ENCODE peak calls at places on chromosomes 11 and 22, in four cellular contexts. V is K562, Z is SK-N-SH, K is H1. I is an unnamed sample.
A peak's percentile ranks its signal among the peaks of the same experiment; 100 is the strongest.

GRCh38 chr11:6219359-6219758 is 14.0 kb downstream of the C11orf42 start:
- DNase-seq in K (no peak), V (no peak), Z (no peak), I (no peak)

GRCh38 chr11:104637652-104638170 is 260.5 kb downstream of the CASP12 start:
- DNase-seq in K (no peak), V (no peak), Z (no peak), I (no peak)

GRCh38 chr11:96827164-96827563 is 437.4 kb downstream of the JRKL start:
- DNase-seq in Z (peak; percentile 1), V (no peak), K (no peak), I (no peak)

GRCh38 chr11:55994525-55994924 is at the start of gene OR5F1:
- DNase-seq in Z (no peak), K (no peak), V (no peak), I (no peak)

GRCh38 chr11:22162754-22163153 is 30.1 kb upstream of the ANO5 start:
- DNase-seq in V (no peak), K (no peak), Z (no peak), I (no peak)

GRCh38 chr11:111454561-111455192 is 57.5 kb downstream of the BTG4 start:
- DNase-seq in K (peak; percentile 88), V (peak; percentile 78), Z (peak; percentile 78), I (peak; percentile 81)

GRCh38 chr11:47280099-47280498 is 10.2 kb downstream of the MADD start:
- DNase-seq in V (no peak), Z (no peak), K (no peak), I (no peak)

GRCh38 chr22:37569009-37569920 is 9.0 kb downstream of the CDC42EP1 start:
- DNase-seq in V (no peak), Z (no peak), K (no peak), I (no peak)

GRCh38 chr11:130705670-130706421 is 210.4 kb downstream of the SNX19 start:
- DNase-seq in V (no peak), K (no peak), Z (no peak), I (no peak)

GRCh38 chr11:2930705-2931415 is 1.6 kb upstream of the PHLDA2 start:
- DNase-seq in K (peak; percentile 97), V (peak; percentile 70), Z (peak; percentile 84), I (peak; percentile 95)

GRCh38 chr22:27620367-27621154 is 181.0 kb downstream of the MN1 start:
- DNase-seq in Z (peak; percentile 77), V (no peak), K (no peak), I (no peak)

GRCh38 chr11:130427581-130428211 is 713 bp downstream of the ADAMTS8 start:
- DNase-seq in V (no peak), K (peak; percentile 80), Z (peak; percentile 56), I (peak; percentile 60)

GRCh38 chr11:79414644-79415317 is 26.0 kb downstream of the TENM4 start:
- DNase-seq in Z (no peak), V (no peak), K (no peak), I (no peak)

GRCh38 chr11:65918211-65919150 is at the start of gene C11orf68:
- DNase-seq in V (no peak), Z (no peak), K (peak; percentile 55), I (peak; percentile 32)

DNA sequence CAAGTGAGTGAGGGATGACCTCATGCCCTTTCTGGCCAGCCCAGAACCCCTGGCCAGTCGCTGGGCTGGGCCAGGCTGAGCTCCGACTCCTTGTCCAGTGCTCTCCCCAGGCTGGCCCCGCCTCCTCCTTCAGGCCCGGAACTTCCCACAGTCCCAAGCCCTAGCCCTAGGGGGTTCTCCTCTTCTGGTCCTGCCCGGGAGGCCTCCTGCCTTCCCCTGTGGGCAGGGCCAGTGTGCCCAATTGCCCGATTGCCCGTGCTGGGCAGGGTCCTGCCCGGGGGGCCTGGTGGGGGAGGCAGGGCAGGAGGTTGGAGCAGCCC is 4.2 kb downstream of the TCIRG1 start:
- DNase-seq in K (no peak), V (peak; percentile 44), Z (peak; percentile 43), I (no peak)
- TF ChIP-seq TEAD4 in K (no peak), V (no peak), Z (no peak), I (no peak)

DNA sequence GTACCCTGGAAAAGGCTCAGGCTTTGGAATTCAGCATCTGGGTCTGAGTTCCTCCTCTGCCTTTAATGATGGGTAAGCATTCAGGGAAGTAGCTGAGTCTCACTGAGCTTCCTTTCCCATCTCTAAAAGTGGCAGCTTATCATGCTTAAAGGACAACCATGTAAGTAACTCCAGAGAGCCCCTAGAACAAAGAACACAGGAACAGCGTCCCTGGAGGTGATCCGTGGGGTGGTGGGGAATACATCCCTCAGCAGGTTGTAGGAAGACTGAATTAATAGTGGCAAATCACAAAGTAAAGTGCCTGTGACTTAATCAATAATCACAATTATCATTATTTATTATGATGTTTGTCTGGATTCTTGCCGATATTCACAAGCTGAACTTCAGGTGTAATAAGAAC is 114.7 kb upstream of the ISX start:
- DNase-seq in K (no peak), Z (no peak), V (no peak), I (no peak)
- TF ChIP-seq TEAD4 in K (no peak), Z (no peak), V (no peak), I (no peak)

GRCh38 chr11:72829884-72830533 is 15.8 kb downstream of the ATG16L2 start:
- DNase-seq in Z (no peak), V (no peak), K (no peak), I (no peak)

GRCh38 chr11:72833083-72833733 is 19.0 kb downstream of the ATG16L2 start:
- DNase-seq in V (no peak), K (no peak), Z (no peak), I (no peak)

GRCh38 chr11:72832301-72833082 is 18.3 kb downstream of the ATG16L2 start:
- DNase-seq in V (no peak), Z (no peak), K (no peak), I (no peak)

GRCh38 chr11:72833792-72834501 is 19.7 kb downstream of the ATG16L2 start:
- DNase-seq in V (no peak), K (no peak), Z (no peak), I (no peak)

GRCh38 chr11:72831521-72832300 is 17.5 kb downstream of the ATG16L2 start:
- DNase-seq in Z (peak; percentile 88), K (peak; percentile 90), V (peak; percentile 77), I (peak; percentile 90)
- TF ChIP-seq TEAD4 in Z (no peak), K (no peak), V (no peak), I (no peak)

GRCh38 chr22:39528681-39529486 is 3.7 kb downstream of the RPS19BP1 start:
- DNase-seq in Z (peak; percentile 77), K (peak; percentile 92), V (peak; percentile 77), I (peak; percentile 94)
- TF ChIP-seq TEAD4 in Z (no peak), K (peak; percentile 88), V (peak; percentile 57), I (no peak)

DNA sequence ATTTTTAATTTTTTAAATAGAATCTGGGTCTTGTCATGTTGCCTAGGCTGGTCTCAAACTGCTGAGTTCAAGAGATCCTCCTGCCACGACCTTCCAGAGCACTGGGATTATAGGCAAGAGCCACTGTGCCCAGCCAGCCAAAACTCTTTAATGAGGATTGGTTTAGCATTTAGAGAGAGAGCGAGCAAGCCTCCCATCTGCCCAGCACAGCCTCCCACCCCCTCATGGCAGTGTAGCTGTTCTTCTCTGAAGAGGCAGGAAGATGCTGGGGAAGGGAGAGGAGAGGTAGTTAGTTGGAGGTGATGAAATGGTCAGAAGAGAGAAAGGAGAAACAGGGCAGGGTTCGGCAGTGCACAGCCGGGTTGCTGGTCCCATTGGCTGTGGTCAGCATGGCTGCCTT is 105.7 kb downstream of the SCN3B start:
- DNase-seq in V (no peak), K (no peak), Z (no peak), I (no peak)
- TF ChIP-seq TEAD4 in V (no peak), K (no peak), Z (no peak), I (no peak)

GRCh38 chr11:117633186-117633585 is 163.8 kb downstream of the DSCAML1 start:
- DNase-seq in K (no peak), V (no peak), Z (no peak), I (no peak)

GRCh38 chr11:117634756-117635593 is 162.0 kb downstream of the DSCAML1 start:
- DNase-seq in Z (no peak), K (no peak), V (no peak), I (no peak)

GRCh38 chr11:117631336-117632090 is 165.5 kb downstream of the DSCAML1 start:
- DNase-seq in V (no peak), Z (no peak), K (no peak), I (no peak)

GRCh38 chr11:117629891-117630538 is 167.0 kb downstream of the DSCAML1 start:
- DNase-seq in K (no peak), V (no peak), Z (no peak), I (no peak)

DNA sequence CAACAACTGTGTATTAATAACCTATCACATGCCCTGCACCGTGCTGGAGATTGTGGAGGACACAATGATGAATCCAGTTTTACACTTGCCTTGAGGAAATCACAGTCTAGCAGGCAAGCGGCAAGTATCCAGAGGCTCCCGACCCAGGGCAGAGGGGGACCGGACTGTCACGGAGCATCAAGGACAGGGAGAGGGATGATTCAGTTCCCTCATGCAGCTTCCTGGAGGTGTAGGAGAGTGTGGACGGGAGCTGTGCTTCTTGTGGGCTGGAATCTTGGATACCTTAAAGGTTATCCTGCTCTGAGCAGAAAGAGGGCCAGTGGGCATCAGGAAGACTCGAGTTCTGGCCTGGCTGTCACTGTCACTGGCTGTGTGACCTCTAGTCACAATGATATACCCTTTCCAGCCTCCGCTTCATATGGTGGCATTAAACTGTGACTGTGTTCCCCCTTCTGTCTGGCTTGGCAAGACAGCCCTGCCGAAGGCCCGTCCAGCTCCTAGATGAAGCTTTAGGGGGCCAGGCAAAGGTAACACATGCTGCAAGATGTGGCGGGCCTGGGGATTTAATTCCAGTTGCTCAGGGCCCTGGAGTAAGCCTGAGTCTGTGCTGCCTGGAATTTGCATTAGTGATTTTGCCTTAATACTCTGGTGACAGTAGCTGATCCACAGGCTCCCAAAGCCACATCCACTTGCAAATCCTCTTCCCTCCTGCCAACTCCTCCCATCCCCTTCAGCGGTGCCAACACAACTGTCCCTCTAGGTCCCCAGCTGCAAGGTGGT is 162.8 kb downstream of the DSCAML1 start:
- DNase-seq in K (no peak), Z (no peak), V (no peak), I (no peak)
- TF ChIP-seq TEAD4 in K (no peak), Z (no peak), V (no peak), I (no peak)

DNA sequence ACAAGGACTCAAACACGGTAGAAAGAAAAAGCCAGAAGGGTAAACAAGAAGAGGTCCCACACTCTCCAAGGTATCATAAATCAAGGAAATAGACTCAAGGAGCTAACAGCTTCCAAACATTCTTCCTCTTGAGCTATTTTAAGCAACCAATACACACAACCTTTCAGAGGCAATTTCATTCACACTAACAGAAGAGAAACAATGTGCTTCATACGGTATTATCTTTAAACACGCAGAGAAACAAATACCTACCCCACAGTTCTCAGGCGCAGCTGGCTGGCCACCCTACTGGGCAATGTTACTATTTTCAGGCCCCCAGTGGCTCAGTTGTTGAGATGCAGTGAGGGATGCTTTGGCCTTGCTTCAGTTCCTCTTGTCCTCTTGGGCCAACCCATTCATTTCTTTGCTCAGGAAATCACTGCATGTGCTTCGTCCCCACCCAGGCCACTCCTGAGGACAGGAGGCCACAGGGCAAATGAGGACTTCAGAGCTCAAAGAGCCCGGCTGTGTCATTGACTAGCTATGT is 15.7 kb downstream of the ABTB2 start:
- DNase-seq in Z (no peak), K (no peak), V (no peak), I (no peak)
- TF ChIP-seq TEAD4 in Z (no peak), K (no peak), V (no peak), I (no peak)

GRCh38 chr11:120956710-120957500 is 67.0 kb upstream of the TBCEL start:
- DNase-seq in Z (peak; percentile 53), K (peak; percentile 55), V (no peak), I (peak; percentile 48)

GRCh38 chr11:120950880-120951279 is 73.0 kb upstream of the TBCEL start:
- DNase-seq in V (no peak), K (no peak), Z (no peak), I (no peak)

GRCh38 chr11:120954381-120954780 is 69.5 kb upstream of the TBCEL start:
- DNase-seq in Z (no peak), K (no peak), V (no peak), I (no peak)

GRCh38 chr11:120952503-120953229 is 71.2 kb upstream of the TBCEL start:
- DNase-seq in Z (peak; percentile 89), V (peak; percentile 82), K (peak; percentile 97), I (peak; percentile 94)

GRCh38 chr11:120953230-120953558 is 70.7 kb upstream of the TBCEL start:
- DNase-seq in K (no peak), Z (no peak), V (no peak), I (no peak)
- TF ChIP-seq TEAD4 in K (no peak), Z (no peak), V (no peak), I (no peak)